ENCODE peak calls at places on chromosome 4, in seven cellular contexts. One of them, this sample, is unnamed.

GRCh38 chr4:28248269-28248668 is 1387.6 kb downstream of the STIM2 start:
- DNase-seq in stimulated activated CD4-positive, alpha-beta T cell treated with anti-CD3 and anti-CD28 coated beads, Interleukin-1b, Interleukin-23, amount 100 ng/mL, for 24 hours: no peak
- DNase-seq in GM06990: no peak
- DNase-seq in cardiac fibroblast: no peak
- DNase-seq in activated CD4-positive, alpha-beta T cell treated with anti-CD3 and anti-CD28 coated beads for 36 hours: no peak
- DNase-seq in T-cell: no peak
- DNase-seq in tibial artery: no peak
- DNase-seq in this sample: no peak

GRCh38 chr4:80094191-80094590 is 21.2 kb upstream of the ANTXR2 start:
- DNase-seq in T-cell: no peak
- DNase-seq in activated CD4-positive, alpha-beta T cell treated with anti-CD3 and anti-CD28 coated beads for 36 hours: no peak
- DNase-seq in tibial artery: no peak
- DNase-seq in stimulated activated CD4-positive, alpha-beta T cell treated with anti-CD3 and anti-CD28 coated beads, Interleukin-1b, Interleukin-23, amount 100 ng/mL, for 24 hours: no peak
- DNase-seq in cardiac fibroblast: peak; percentile 65
- DNase-seq in GM06990: no peak
- DNase-seq in this sample: no peak

GRCh38 chr4:149735796-149736195 is 79.8 kb downstream of the IQCM start:
- DNase-seq in tibial artery: no peak
- DNase-seq in cardiac fibroblast: peak; percentile 40
- DNase-seq in activated CD4-positive, alpha-beta T cell treated with anti-CD3 and anti-CD28 coated beads for 36 hours: no peak
- DNase-seq in stimulated activated CD4-positive, alpha-beta T cell treated with anti-CD3 and anti-CD28 coated beads, Interleukin-1b, Interleukin-23, amount 100 ng/mL, for 24 hours: no peak
- DNase-seq in GM06990: no peak
- DNase-seq in T-cell: no peak
- DNase-seq in this sample: peak; percentile 16

GRCh38 chr4:146124023-146124680 is 51.4 kb upstream of the LSM6 start:
- DNase-seq in T-cell: no peak
- DNase-seq in GM06990: no peak
- DNase-seq in activated CD4-positive, alpha-beta T cell treated with anti-CD3 and anti-CD28 coated beads for 36 hours: peak; percentile 12
- DNase-seq in tibial artery: no peak
- DNase-seq in cardiac fibroblast: no peak
- DNase-seq in stimulated activated CD4-positive, alpha-beta T cell treated with anti-CD3 and anti-CD28 coated beads, Interleukin-1b, Interleukin-23, amount 100 ng/mL, for 24 hours: no peak
- DNase-seq in this sample: no peak

GRCh38 chr4:182306792-182307507 is 63.7 kb downstream of the TENM3 start:
- DNase-seq in GM06990: no peak
- DNase-seq in cardiac fibroblast: peak; percentile 13
- DNase-seq in T-cell: no peak
- DNase-seq in tibial artery: no peak
- DNase-seq in stimulated activated CD4-positive, alpha-beta T cell treated with anti-CD3 and anti-CD28 coated beads, Interleukin-1b, Interleukin-23, amount 100 ng/mL, for 24 hours: no peak
- DNase-seq in activated CD4-positive, alpha-beta T cell treated with anti-CD3 and anti-CD28 coated beads for 36 hours: no peak
- DNase-seq in this sample: no peak

GRCh38 chr4:147103403-147103946 is 157.8 kb upstream of the TTC29 start:
- DNase-seq in cardiac fibroblast: peak; percentile 96
- DNase-seq in GM06990: no peak
- DNase-seq in T-cell: no peak
- DNase-seq in tibial artery: peak; percentile 89
- DNase-seq in stimulated activated CD4-positive, alpha-beta T cell treated with anti-CD3 and anti-CD28 coated beads, Interleukin-1b, Interleukin-23, amount 100 ng/mL, for 24 hours: no peak
- DNase-seq in activated CD4-positive, alpha-beta T cell treated with anti-CD3 and anti-CD28 coated beads for 36 hours: no peak
- DNase-seq in this sample: peak; percentile 67

GRCh38 chr4:152115794-152116193 is 355.0 kb upstream of the GATB start:
- DNase-seq in stimulated activated CD4-positive, alpha-beta T cell treated with anti-CD3 and anti-CD28 coated beads, Interleukin-1b, Interleukin-23, amount 100 ng/mL, for 24 hours: no peak
- DNase-seq in T-cell: peak; percentile 53
- DNase-seq in cardiac fibroblast: no peak
- DNase-seq in GM06990: no peak
- DNase-seq in tibial artery: no peak
- DNase-seq in activated CD4-positive, alpha-beta T cell treated with anti-CD3 and anti-CD28 coated beads for 36 hours: peak; percentile 57
- DNase-seq in this sample: no peak

GRCh38 chr4:153465922-153466636 is at the start of gene TMEM131L:
- DNase-seq in GM06990: peak; percentile 87
- DNase-seq in cardiac fibroblast: peak; percentile 74
- DNase-seq in activated CD4-positive, alpha-beta T cell treated with anti-CD3 and anti-CD28 coated beads for 36 hours: peak; percentile 82
- DNase-seq in stimulated activated CD4-positive, alpha-beta T cell treated with anti-CD3 and anti-CD28 coated beads, Interleukin-1b, Interleukin-23, amount 100 ng/mL, for 24 hours: peak; percentile 60
- DNase-seq in tibial artery: peak; percentile 67
- DNase-seq in T-cell: peak; percentile 64
- DNase-seq in this sample: peak; percentile 29

GRCh38 chr4:7067147-7067522 is 729 bp downstream of the GRPEL1 start:
- DNase-seq in T-cell: no peak
- DNase-seq in cardiac fibroblast: peak; percentile 29
- DNase-seq in GM06990: no peak
- DNase-seq in activated CD4-positive, alpha-beta T cell treated with anti-CD3 and anti-CD28 coated beads for 36 hours: no peak
- DNase-seq in stimulated activated CD4-positive, alpha-beta T cell treated with anti-CD3 and anti-CD28 coated beads, Interleukin-1b, Interleukin-23, amount 100 ng/mL, for 24 hours: no peak
- DNase-seq in tibial artery: peak; percentile 40
- DNase-seq in this sample: no peak

GRCh38 chr4:104616401-104616820 is 121.7 kb upstream of the CXXC4 start:
- DNase-seq in tibial artery: no peak
- DNase-seq in cardiac fibroblast: peak; percentile 10
- DNase-seq in T-cell: no peak
- DNase-seq in GM06990: no peak
- DNase-seq in activated CD4-positive, alpha-beta T cell treated with anti-CD3 and anti-CD28 coated beads for 36 hours: no peak
- DNase-seq in stimulated activated CD4-positive, alpha-beta T cell treated with anti-CD3 and anti-CD28 coated beads, Interleukin-1b, Interleukin-23, amount 100 ng/mL, for 24 hours: no peak
- DNase-seq in this sample: no peak

GRCh38 chr4:8846046-8846720 is 25.5 kb downstream of the HMX1 start:
- DNase-seq in cardiac fibroblast: no peak
- DNase-seq in stimulated activated CD4-positive, alpha-beta T cell treated with anti-CD3 and anti-CD28 coated beads, Interleukin-1b, Interleukin-23, amount 100 ng/mL, for 24 hours: no peak
- DNase-seq in activated CD4-positive, alpha-beta T cell treated with anti-CD3 and anti-CD28 coated beads for 36 hours: no peak
- DNase-seq in tibial artery: peak; percentile 8
- DNase-seq in T-cell: no peak
- DNase-seq in GM06990: no peak
- DNase-seq in this sample: no peak

GRCh38 chr4:8614365-8615193 is 22.0 kb downstream of the CPZ start:
- DNase-seq in stimulated activated CD4-positive, alpha-beta T cell treated with anti-CD3 and anti-CD28 coated beads, Interleukin-1b, Interleukin-23, amount 100 ng/mL, for 24 hours: no peak
- DNase-seq in T-cell: no peak
- DNase-seq in GM06990: no peak
- DNase-seq in cardiac fibroblast: no peak
- DNase-seq in tibial artery: no peak
- DNase-seq in activated CD4-positive, alpha-beta T cell treated with anti-CD3 and anti-CD28 coated beads for 36 hours: no peak
- DNase-seq in this sample: no peak

GRCh38 chr4:149887091-149887490 is 71.4 kb upstream of the IQCM start:
- DNase-seq in stimulated activated CD4-positive, alpha-beta T cell treated with anti-CD3 and anti-CD28 coated beads, Interleukin-1b, Interleukin-23, amount 100 ng/mL, for 24 hours: no peak
- DNase-seq in T-cell: no peak
- DNase-seq in GM06990: no peak
- DNase-seq in cardiac fibroblast: no peak
- DNase-seq in tibial artery: no peak
- DNase-seq in activated CD4-positive, alpha-beta T cell treated with anti-CD3 and anti-CD28 coated beads for 36 hours: no peak
- DNase-seq in this sample: no peak

GRCh38 chr4:109113511-109113910 is 188.9 kb downstream of the COL25A1 start:
- DNase-seq in tibial artery: no peak
- DNase-seq in GM06990: no peak
- DNase-seq in activated CD4-positive, alpha-beta T cell treated with anti-CD3 and anti-CD28 coated beads for 36 hours: no peak
- DNase-seq in T-cell: no peak
- DNase-seq in cardiac fibroblast: no peak
- DNase-seq in stimulated activated CD4-positive, alpha-beta T cell treated with anti-CD3 and anti-CD28 coated beads, Interleukin-1b, Interleukin-23, amount 100 ng/mL, for 24 hours: no peak
- DNase-seq in this sample: no peak

GRCh38 chr4:122583906-122584305 is 37.0 kb downstream of the IL21 start:
- DNase-seq in tibial artery: no peak
- DNase-seq in GM06990: no peak
- DNase-seq in activated CD4-positive, alpha-beta T cell treated with anti-CD3 and anti-CD28 coated beads for 36 hours: no peak
- DNase-seq in cardiac fibroblast: peak; percentile 59
- DNase-seq in stimulated activated CD4-positive, alpha-beta T cell treated with anti-CD3 and anti-CD28 coated beads, Interleukin-1b, Interleukin-23, amount 100 ng/mL, for 24 hours: no peak
- DNase-seq in T-cell: no peak
- DNase-seq in this sample: no peak

GRCh38 chr4:125837493-125838238 is 522.9 kb downstream of the FAT4 start:
- DNase-seq in GM06990: no peak
- DNase-seq in T-cell: no peak
- DNase-seq in tibial artery: no peak
- DNase-seq in activated CD4-positive, alpha-beta T cell treated with anti-CD3 and anti-CD28 coated beads for 36 hours: no peak
- DNase-seq in cardiac fibroblast: no peak
- DNase-seq in stimulated activated CD4-positive, alpha-beta T cell treated with anti-CD3 and anti-CD28 coated beads, Interleukin-1b, Interleukin-23, amount 100 ng/mL, for 24 hours: no peak
- DNase-seq in this sample: no peak

GRCh38 chr4:80307183-80307735 is 28.3 kb upstream of the CFAP299 start:
- DNase-seq in activated CD4-positive, alpha-beta T cell treated with anti-CD3 and anti-CD28 coated beads for 36 hours: no peak
- DNase-seq in T-cell: no peak
- DNase-seq in cardiac fibroblast: peak; percentile 40
- DNase-seq in tibial artery: no peak
- DNase-seq in stimulated activated CD4-positive, alpha-beta T cell treated with anti-CD3 and anti-CD28 coated beads, Interleukin-1b, Interleukin-23, amount 100 ng/mL, for 24 hours: no peak
- DNase-seq in GM06990: no peak
- DNase-seq in this sample: no peak

GRCh38 chr4:118972167-118972566 is 83.5 kb downstream of the SYNPO2 start:
- DNase-seq in stimulated activated CD4-positive, alpha-beta T cell treated with anti-CD3 and anti-CD28 coated beads, Interleukin-1b, Interleukin-23, amount 100 ng/mL, for 24 hours: no peak
- DNase-seq in GM06990: no peak
- DNase-seq in cardiac fibroblast: no peak
- DNase-seq in tibial artery: no peak
- DNase-seq in activated CD4-positive, alpha-beta T cell treated with anti-CD3 and anti-CD28 coated beads for 36 hours: no peak
- DNase-seq in T-cell: no peak
- DNase-seq in this sample: no peak

GRCh38 chr4:173943547-173943946 is 339.9 kb downstream of the FBXO8 start:
- DNase-seq in GM06990: no peak
- DNase-seq in activated CD4-positive, alpha-beta T cell treated with anti-CD3 and anti-CD28 coated beads for 36 hours: no peak
- DNase-seq in stimulated activated CD4-positive, alpha-beta T cell treated with anti-CD3 and anti-CD28 coated beads, Interleukin-1b, Interleukin-23, amount 100 ng/mL, for 24 hours: no peak
- DNase-seq in tibial artery: no peak
- DNase-seq in cardiac fibroblast: no peak
- DNase-seq in T-cell: no peak
- DNase-seq in this sample: no peak

GRCh38 chr4:187504974-187505797 is 490.4 kb upstream of the ZFP42 start:
- DNase-seq in stimulated activated CD4-positive, alpha-beta T cell treated with anti-CD3 and anti-CD28 coated beads, Interleukin-1b, Interleukin-23, amount 100 ng/mL, for 24 hours: no peak
- DNase-seq in tibial artery: no peak
- DNase-seq in activated CD4-positive, alpha-beta T cell treated with anti-CD3 and anti-CD28 coated beads for 36 hours: no peak
- DNase-seq in cardiac fibroblast: no peak
- DNase-seq in T-cell: no peak
- DNase-seq in GM06990: no peak
- DNase-seq in this sample: no peak